ENCODE peak calls at places on chromosomes 1 and 21, in seven cellular contexts. One of them, this sample, is unnamed.
A peak's percentile ranks its signal among the peaks of the same experiment; 100 is the strongest.

GRCh38 chr1:171841931-171842723 is 829 bp downstream of the DNM3 start:
- DNase-seq in SK-N-SH: peak; percentile 64
- DNase-seq in H1: no peak
- DNase-seq in GM12878: no peak
- DNase-seq in HepG2: no peak
- DNase-seq in K562: no peak
- DNase-seq in HCT116: no peak
- DNase-seq in this sample: no peak

GRCh38 chr1:76501576-76502219 is 365.6 kb upstream of the ST6GALNAC5 start:
- DNase-seq in HepG2: no peak
- DNase-seq in SK-N-SH: no peak
- DNase-seq in GM12878: no peak
- DNase-seq in H1: no peak
- DNase-seq in HCT116: no peak
- DNase-seq in K562: no peak
- DNase-seq in this sample: no peak

GRCh38 chr1:153509729-153510354 is 25.9 kb downstream of the S100A6 start:
- DNase-seq in SK-N-SH: peak; percentile 73
- DNase-seq in HCT116: no peak
- DNase-seq in HepG2: peak; percentile 37
- DNase-seq in GM12878: no peak
- DNase-seq in H1: no peak
- DNase-seq in K562: peak; percentile 74
- DNase-seq in this sample: peak; percentile 45

GRCh38 chr1:190579517-190580193 is 102.0 kb upstream of the BRINP3 start:
- DNase-seq in GM12878: no peak
- DNase-seq in HepG2: no peak
- DNase-seq in K562: no peak
- DNase-seq in SK-N-SH: no peak
- DNase-seq in HCT116: no peak
- DNase-seq in H1: no peak
- DNase-seq in this sample: no peak

GRCh38 chr1:17665054-17665453 is 90.1 kb upstream of the ACTL8 start:
- DNase-seq in H1: no peak
- DNase-seq in K562: no peak
- DNase-seq in HepG2: no peak
- DNase-seq in GM12878: no peak
- DNase-seq in SK-N-SH: no peak
- DNase-seq in HCT116: no peak
- DNase-seq in this sample: no peak

GRCh38 chr1:21278898-21279819 is 11.1 kb downstream of the ECE1 start:
- DNase-seq in HepG2: no peak
- DNase-seq in HCT116: no peak
- DNase-seq in SK-N-SH: no peak
- DNase-seq in K562: no peak
- DNase-seq in H1: no peak
- DNase-seq in GM12878: no peak
- DNase-seq in this sample: no peak

GRCh38 chr1:67596674-67597073 is 88.3 kb upstream of the GADD45A start:
- DNase-seq in K562: no peak
- DNase-seq in GM12878: no peak
- DNase-seq in H1: no peak
- DNase-seq in HepG2: no peak
- DNase-seq in HCT116: no peak
- DNase-seq in SK-N-SH: no peak
- DNase-seq in this sample: no peak

GRCh38 chr1:235649722-235650163 is at the start of gene GNG4:
- DNase-seq in HepG2: no peak
- DNase-seq in GM12878: no peak
- DNase-seq in SK-N-SH: peak; percentile 98
- DNase-seq in H1: no peak
- DNase-seq in K562: no peak
- DNase-seq in HCT116: no peak
- DNase-seq in this sample: no peak

GRCh38 chr1:17553970-17554369 is 14.5 kb downstream of the ARHGEF10L start:
- DNase-seq in HCT116: peak; percentile 65
- DNase-seq in GM12878: peak; percentile 9
- DNase-seq in HepG2: no peak
- DNase-seq in SK-N-SH: no peak
- DNase-seq in H1: no peak
- DNase-seq in K562: no peak
- DNase-seq in this sample: peak; percentile 55

GRCh38 chr1:36096500-36097412 is 8.1 kb downstream of the ADPRS start:
- DNase-seq in GM12878: no peak
- DNase-seq in HepG2: peak; percentile 39
- DNase-seq in SK-N-SH: peak; percentile 67
- DNase-seq in H1: no peak
- DNase-seq in K562: peak; percentile 38
- DNase-seq in HCT116: no peak
- DNase-seq in this sample: no peak

GRCh38 chr1:154955718-154956513 is at the start of gene PBXIP1:
- DNase-seq in GM12878: peak; percentile 92
- DNase-seq in HepG2: peak; percentile 94
- DNase-seq in SK-N-SH: peak; percentile 94
- DNase-seq in K562: peak; percentile 97
- DNase-seq in H1: no peak
- DNase-seq in HCT116: peak; percentile 80
- DNase-seq in this sample: peak; percentile 98

GRCh38 chr1:50620680-50621329 is 197.6 kb upstream of the DMRTA2 start:
- DNase-seq in K562: peak; percentile 46
- DNase-seq in SK-N-SH: no peak
- DNase-seq in HCT116: peak; percentile 61
- DNase-seq in HepG2: peak; percentile 45
- DNase-seq in H1: peak; percentile 33
- DNase-seq in GM12878: no peak
- DNase-seq in this sample: peak; percentile 11

GRCh38 chr1:153535664-153536585 is at the start of gene S100A6:
- DNase-seq in HepG2: peak; percentile 41
- DNase-seq in SK-N-SH: peak; percentile 85
- DNase-seq in K562: peak; percentile 21
- DNase-seq in HCT116: peak; percentile 72
- DNase-seq in GM12878: no peak
- DNase-seq in H1: no peak
- DNase-seq in this sample: peak; percentile 90

GRCh38 chr1:24111264-24111997 is 504 bp downstream of the MYOM3 start:
- DNase-seq in H1: no peak
- DNase-seq in K562: no peak
- DNase-seq in HCT116: no peak
- DNase-seq in GM12878: no peak
- DNase-seq in HepG2: no peak
- DNase-seq in SK-N-SH: peak; percentile 63
- DNase-seq in this sample: no peak

GRCh38 chr21:34836103-34836932 is 167.5 kb downstream of the CLIC6 start:
- DNase-seq in SK-N-SH: no peak
- DNase-seq in GM12878: no peak
- DNase-seq in HCT116: peak; percentile 97
- DNase-seq in HepG2: peak; percentile 92
- DNase-seq in H1: no peak
- DNase-seq in K562: no peak
- DNase-seq in this sample: no peak

GRCh38 chr1:41416552-41417334 is 55.5 kb downstream of the FOXO6 start:
- DNase-seq in HCT116: peak; percentile 67
- DNase-seq in HepG2: peak; percentile 43
- DNase-seq in SK-N-SH: peak; percentile 90
- DNase-seq in K562: peak; percentile 75
- DNase-seq in GM12878: peak; percentile 5
- DNase-seq in H1: peak; percentile 58
- DNase-seq in this sample: peak; percentile 39

GRCh38 chr1:3257788-3258187 is 188.8 kb downstream of the PRDM16 start:
- DNase-seq in HCT116: no peak
- DNase-seq in K562: no peak
- DNase-seq in GM12878: no peak
- DNase-seq in SK-N-SH: no peak
- DNase-seq in HepG2: no peak
- DNase-seq in H1: no peak
- DNase-seq in this sample: no peak

GRCh38 chr1:7047866-7048265 is 262.6 kb downstream of the CAMTA1 start:
- DNase-seq in H1: no peak
- DNase-seq in HepG2: no peak
- DNase-seq in GM12878: no peak
- DNase-seq in HCT116: no peak
- DNase-seq in SK-N-SH: peak; percentile 5
- DNase-seq in K562: no peak
- DNase-seq in this sample: no peak

GRCh38 chr21:14691924-14692323 is 145.8 kb upstream of the SAMSN1 start:
- DNase-seq in H1: no peak
- DNase-seq in SK-N-SH: no peak
- DNase-seq in GM12878: no peak
- DNase-seq in HepG2: no peak
- DNase-seq in K562: no peak
- DNase-seq in HCT116: no peak
- DNase-seq in this sample: no peak

GRCh38 chr1:2350486-2350885 is 40.9 kb downstream of the MORN1 start:
- DNase-seq in SK-N-SH: no peak
- DNase-seq in HCT116: no peak
- DNase-seq in HepG2: no peak
- DNase-seq in K562: no peak
- DNase-seq in GM12878: no peak
- DNase-seq in H1: no peak
- DNase-seq in this sample: no peak

GRCh38 chr1:67134692-67135091 is at the start of gene C1orf141:
- DNase-seq in SK-N-SH: no peak
- DNase-seq in HepG2: no peak
- DNase-seq in HCT116: no peak
- DNase-seq in K562: no peak
- DNase-seq in GM12878: no peak
- DNase-seq in H1: no peak
- DNase-seq in this sample: no peak

GRCh38 chr1:8705104-8705503 is 112.3 kb downstream of the RERE start:
- DNase-seq in SK-N-SH: no peak
- DNase-seq in K562: no peak
- DNase-seq in GM12878: no peak
- DNase-seq in H1: no peak
- DNase-seq in HCT116: no peak
- DNase-seq in HepG2: no peak
- DNase-seq in this sample: peak; percentile 74

GRCh38 chr1:235491644-235492043 is 12.6 kb downstream of the B3GALNT2 start:
- DNase-seq in SK-N-SH: no peak
- DNase-seq in HepG2: no peak
- DNase-seq in K562: no peak
- DNase-seq in H1: no peak
- DNase-seq in HCT116: no peak
- DNase-seq in GM12878: no peak
- DNase-seq in this sample: no peak

GRCh38 chr21:38591138-38591537 is 92.9 kb upstream of the ERG start:
- DNase-seq in H1: no peak
- DNase-seq in K562: no peak
- DNase-seq in HCT116: no peak
- DNase-seq in HepG2: no peak
- DNase-seq in GM12878: no peak
- DNase-seq in SK-N-SH: no peak
- DNase-seq in this sample: no peak
- TF ChIP-seq JUND in H1: no peak
- TF ChIP-seq JUND in K562: no peak
- TF ChIP-seq JUND in HCT116: no peak
- TF ChIP-seq JUND in HepG2: no peak
- TF ChIP-seq JUND in GM12878: no peak
- TF ChIP-seq JUND in SK-N-SH: no peak
- TF ChIP-seq JUND in this sample: no peak

GRCh38 chr21:28856588-28857250 is 136.0 kb downstream of the LTN1 start:
- DNase-seq in GM12878: no peak
- DNase-seq in SK-N-SH: no peak
- DNase-seq in H1: no peak
- DNase-seq in HepG2: peak; percentile 53
- DNase-seq in HCT116: no peak
- DNase-seq in K562: no peak
- DNase-seq in this sample: no peak
- TF ChIP-seq JUND in GM12878: no peak
- TF ChIP-seq JUND in SK-N-SH: no peak
- TF ChIP-seq JUND in H1: no peak
- TF ChIP-seq JUND in HepG2: no peak
- TF ChIP-seq JUND in HCT116: no peak
- TF ChIP-seq JUND in K562: no peak
- TF ChIP-seq JUND in this sample: no peak

GRCh38 chr21:42562258-42562657 is 48.6 kb downstream of the SLC37A1 start:
- DNase-seq in GM12878: no peak
- DNase-seq in HepG2: peak; percentile 36
- DNase-seq in SK-N-SH: no peak
- DNase-seq in HCT116: no peak
- DNase-seq in K562: no peak
- DNase-seq in H1: no peak
- DNase-seq in this sample: no peak
- TF ChIP-seq JUND in GM12878: no peak
- TF ChIP-seq JUND in HepG2: no peak
- TF ChIP-seq JUND in SK-N-SH: no peak
- TF ChIP-seq JUND in HCT116: no peak
- TF ChIP-seq JUND in K562: no peak
- TF ChIP-seq JUND in H1: no peak
- TF ChIP-seq JUND in this sample: no peak

GRCh38 chr1:4836574-4836973 is 182.2 kb downstream of the AJAP1 start:
- DNase-seq in K562: no peak
- DNase-seq in H1: no peak
- DNase-seq in SK-N-SH: no peak
- DNase-seq in GM12878: no peak
- DNase-seq in HCT116: no peak
- DNase-seq in HepG2: no peak
- DNase-seq in this sample: no peak

GRCh38 chr1:4837752-4838151 is 183.3 kb downstream of the AJAP1 start:
- DNase-seq in SK-N-SH: no peak
- DNase-seq in H1: no peak
- DNase-seq in HepG2: no peak
- DNase-seq in K562: no peak
- DNase-seq in GM12878: no peak
- DNase-seq in HCT116: no peak
- DNase-seq in this sample: no peak

GRCh38 chr1:4837201-4837600 is 182.8 kb downstream of the AJAP1 start:
- DNase-seq in HepG2: no peak
- DNase-seq in GM12878: no peak
- DNase-seq in K562: no peak
- DNase-seq in SK-N-SH: no peak
- DNase-seq in H1: no peak
- DNase-seq in HCT116: no peak
- DNase-seq in this sample: no peak

DNA sequence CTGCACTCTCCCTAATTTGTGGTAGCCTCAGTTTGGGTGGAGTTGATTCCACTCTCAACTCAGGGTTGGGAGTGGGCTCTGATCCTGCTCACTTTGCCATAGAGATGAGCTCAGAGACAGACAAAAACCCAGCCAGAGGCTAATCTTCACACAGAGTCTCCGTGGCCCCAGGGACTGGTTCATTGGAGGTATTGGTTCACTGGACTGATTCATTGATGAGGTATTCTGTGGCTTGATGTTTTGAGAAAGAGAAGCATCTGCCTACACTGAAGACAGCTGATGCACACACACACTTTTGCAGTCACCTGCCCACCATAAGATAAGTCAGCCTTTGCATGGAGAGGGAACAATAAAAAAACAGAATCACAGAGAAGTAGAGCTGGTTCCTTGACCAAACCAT is 183.8 kb downstream of the AJAP1 start:
- DNase-seq in H1: no peak
- DNase-seq in GM12878: no peak
- DNase-seq in K562: no peak
- DNase-seq in HCT116: no peak
- DNase-seq in HepG2: no peak
- DNase-seq in SK-N-SH: no peak
- DNase-seq in this sample: no peak
- TF ChIP-seq JUND in H1: no peak
- TF ChIP-seq JUND in GM12878: no peak
- TF ChIP-seq JUND in K562: no peak
- TF ChIP-seq JUND in HCT116: no peak
- TF ChIP-seq JUND in HepG2: no peak
- TF ChIP-seq JUND in SK-N-SH: no peak
- TF ChIP-seq JUND in this sample: no peak

This sample was measured in T47D.